ENCODE peak calls at places on chromosome 6, in ten cellular contexts. One of them, this sample, is unnamed.

GRCh38 chr6:162165479-162165878 is 562.1 kb downstream of the PRKN start:
- DNase-seq in astrocyte of the spinal cord: no peak
- DNase-seq in RCC 7860: no peak
- DNase-seq in AG09319: no peak
- DNase-seq in activated naive CD4-positive, alpha-beta T cell: no peak
- DNase-seq in effector CD8-positive, alpha-beta T cell: no peak
- DNase-seq in T follicular helper cell: no peak
- DNase-seq in AG10803: no peak
- DNase-seq in GM13977: no peak
- DNase-seq in cardiac fibroblast: no peak
- DNase-seq in this sample: no peak

GRCh38 chr6:11198663-11199603 is 33.5 kb downstream of the NEDD9 start:
- DNase-seq in activated naive CD4-positive, alpha-beta T cell: no peak
- DNase-seq in T follicular helper cell: no peak
- DNase-seq in RCC 7860: no peak
- DNase-seq in cardiac fibroblast: no peak
- DNase-seq in astrocyte of the spinal cord: no peak
- DNase-seq in effector CD8-positive, alpha-beta T cell: no peak
- DNase-seq in AG09319: no peak
- DNase-seq in GM13977: peak; percentile 26
- DNase-seq in AG10803: peak; percentile 63
- DNase-seq in this sample: no peak

GRCh38 chr6:166456360-166457156 is 73.8 kb upstream of the MPC1 start:
- DNase-seq in GM13977: peak; percentile 51
- DNase-seq in activated naive CD4-positive, alpha-beta T cell: no peak
- DNase-seq in AG10803: no peak
- DNase-seq in AG09319: no peak
- DNase-seq in effector CD8-positive, alpha-beta T cell: no peak
- DNase-seq in RCC 7860: no peak
- DNase-seq in T follicular helper cell: no peak
- DNase-seq in cardiac fibroblast: peak; percentile 61
- DNase-seq in astrocyte of the spinal cord: peak; percentile 39
- DNase-seq in this sample: no peak

GRCh38 chr6:129215916-129216525 is 333.1 kb downstream of the LAMA2 start:
- DNase-seq in GM13977: no peak
- DNase-seq in AG10803: peak; percentile 19
- DNase-seq in T follicular helper cell: no peak
- DNase-seq in activated naive CD4-positive, alpha-beta T cell: no peak
- DNase-seq in cardiac fibroblast: no peak
- DNase-seq in astrocyte of the spinal cord: no peak
- DNase-seq in RCC 7860: no peak
- DNase-seq in AG09319: no peak
- DNase-seq in effector CD8-positive, alpha-beta T cell: no peak
- DNase-seq in this sample: no peak

GRCh38 chr6:170371588-170371987 is 65.0 kb downstream of the FAM120B start:
- DNase-seq in activated naive CD4-positive, alpha-beta T cell: no peak
- DNase-seq in effector CD8-positive, alpha-beta T cell: no peak
- DNase-seq in AG10803: no peak
- DNase-seq in cardiac fibroblast: peak; percentile 15
- DNase-seq in RCC 7860: no peak
- DNase-seq in astrocyte of the spinal cord: no peak
- DNase-seq in AG09319: no peak
- DNase-seq in T follicular helper cell: no peak
- DNase-seq in GM13977: no peak
- DNase-seq in this sample: no peak

GRCh38 chr6:17035257-17035757 is 66.5 kb upstream of the STMND1 start:
- DNase-seq in activated naive CD4-positive, alpha-beta T cell: no peak
- DNase-seq in effector CD8-positive, alpha-beta T cell: no peak
- DNase-seq in AG09319: no peak
- DNase-seq in astrocyte of the spinal cord: no peak
- DNase-seq in GM13977: no peak
- DNase-seq in cardiac fibroblast: no peak
- DNase-seq in T follicular helper cell: no peak
- DNase-seq in AG10803: no peak
- DNase-seq in RCC 7860: no peak
- DNase-seq in this sample: no peak

GRCh38 chr6:42251911-42252637 is 34.4 kb upstream of the MRPS10 start:
- DNase-seq in astrocyte of the spinal cord: peak; percentile 25
- DNase-seq in GM13977: no peak
- DNase-seq in T follicular helper cell: no peak
- DNase-seq in cardiac fibroblast: peak; percentile 73
- DNase-seq in AG09319: peak; percentile 52
- DNase-seq in effector CD8-positive, alpha-beta T cell: no peak
- DNase-seq in AG10803: peak; percentile 85
- DNase-seq in activated naive CD4-positive, alpha-beta T cell: no peak
- DNase-seq in RCC 7860: no peak
- DNase-seq in this sample: no peak

GRCh38 chr6:133415262-133415661 is 174.1 kb downstream of the EYA4 start:
- DNase-seq in AG10803: no peak
- DNase-seq in cardiac fibroblast: no peak
- DNase-seq in GM13977: no peak
- DNase-seq in effector CD8-positive, alpha-beta T cell: no peak
- DNase-seq in T follicular helper cell: no peak
- DNase-seq in astrocyte of the spinal cord: no peak
- DNase-seq in AG09319: no peak
- DNase-seq in activated naive CD4-positive, alpha-beta T cell: no peak
- DNase-seq in RCC 7860: no peak
- DNase-seq in this sample: no peak

GRCh38 chr6:105940990-105941389 is 145.1 kb upstream of the PRDM1 start:
- DNase-seq in activated naive CD4-positive, alpha-beta T cell: no peak
- DNase-seq in T follicular helper cell: no peak
- DNase-seq in cardiac fibroblast: no peak
- DNase-seq in GM13977: no peak
- DNase-seq in RCC 7860: no peak
- DNase-seq in effector CD8-positive, alpha-beta T cell: no peak
- DNase-seq in astrocyte of the spinal cord: no peak
- DNase-seq in AG10803: no peak
- DNase-seq in AG09319: no peak
- DNase-seq in this sample: no peak

GRCh38 chr6:137126875-137127485 is 46.5 kb downstream of the IL22RA2 start:
- DNase-seq in GM13977: no peak
- DNase-seq in AG10803: no peak
- DNase-seq in astrocyte of the spinal cord: no peak
- DNase-seq in RCC 7860: no peak
- DNase-seq in AG09319: no peak
- DNase-seq in activated naive CD4-positive, alpha-beta T cell: no peak
- DNase-seq in effector CD8-positive, alpha-beta T cell: no peak
- DNase-seq in T follicular helper cell: no peak
- DNase-seq in cardiac fibroblast: no peak
- DNase-seq in this sample: no peak

GRCh38 chr6:11971154-11971553 is 41.0 kb upstream of the HIVEP1 start:
- DNase-seq in AG09319: peak; percentile 82
- DNase-seq in GM13977: no peak
- DNase-seq in effector CD8-positive, alpha-beta T cell: no peak
- DNase-seq in AG10803: peak; percentile 91
- DNase-seq in astrocyte of the spinal cord: peak; percentile 80
- DNase-seq in activated naive CD4-positive, alpha-beta T cell: no peak
- DNase-seq in T follicular helper cell: no peak
- DNase-seq in RCC 7860: peak; percentile 45
- DNase-seq in cardiac fibroblast: peak; percentile 87
- DNase-seq in this sample: no peak

GRCh38 chr6:36618366-36619355 is 24.5 kb downstream of the SRSF3 start:
- DNase-seq in AG10803: no peak
- DNase-seq in effector CD8-positive, alpha-beta T cell: no peak
- DNase-seq in activated naive CD4-positive, alpha-beta T cell: no peak
- DNase-seq in astrocyte of the spinal cord: no peak
- DNase-seq in GM13977: no peak
- DNase-seq in T follicular helper cell: no peak
- DNase-seq in AG09319: no peak
- DNase-seq in cardiac fibroblast: no peak
- DNase-seq in RCC 7860: no peak
- DNase-seq in this sample: no peak

GRCh38 chr6:39189915-39190544 is 39.2 kb downstream of the KCNK5 start:
- DNase-seq in astrocyte of the spinal cord: no peak
- DNase-seq in AG09319: no peak
- DNase-seq in GM13977: peak; percentile 68
- DNase-seq in cardiac fibroblast: peak; percentile 4
- DNase-seq in AG10803: peak; percentile 12
- DNase-seq in T follicular helper cell: no peak
- DNase-seq in activated naive CD4-positive, alpha-beta T cell: no peak
- DNase-seq in RCC 7860: no peak
- DNase-seq in effector CD8-positive, alpha-beta T cell: no peak
- DNase-seq in this sample: no peak

This sample was measured in NCI-H187.